ENCODE peak calls at places on chromosomes 1 and 21, in nine cellular contexts. Z is GM19239, J is NCI-H2029, V is fibroblast of the aortic adventitia, Y is immature natural killer cell, B is Caco-2, I is germinal center, U is NCI-H146, F is GOT3. H is an unnamed sample.

GRCh38 chr1:183239220-183239742 is 53.2 kb downstream of the LAMC2 start:
- DNase-seq in B (no peak), Z (no peak), J (no peak), V (no peak), Y (no peak), F (no peak), I (no peak), U (no peak), H (no peak)

GRCh38 chr1:32907435-32907834 is 6.2 kb upstream of the TMEM54 start:
- DNase-seq in U (peak; percentile 9), J (no peak), F (no peak), Y (no peak), B (no peak), Z (no peak), I (no peak), V (peak; percentile 44), H (no peak)

GRCh38 chr1:210214573-210215409 is 17.8 kb upstream of the SERTAD4 start:
- DNase-seq in I (no peak), J (no peak), V (no peak), U (no peak), B (peak; percentile 16), Z (no peak), F (no peak), Y (no peak), H (no peak)

GRCh38 chr1:15117671-15118325 is 35.7 kb upstream of the TMEM51 start:
- DNase-seq in I (no peak), Y (no peak), U (no peak), F (no peak), J (no peak), V (no peak), Z (no peak), B (no peak), H (no peak)

GRCh38 chr1:109474697-109475096 is 8.4 kb downstream of the SYPL2 start:
- DNase-seq in U (no peak), I (no peak), J (no peak), V (no peak), Z (no peak), B (no peak), Y (no peak), F (no peak), H (no peak)

GRCh38 chr21:34817821-34818662 is 149.2 kb downstream of the CLIC6 start:
- DNase-seq in F (no peak), Y (no peak), J (peak; percentile 74), I (no peak), Z (no peak), U (no peak), B (no peak), V (no peak), H (no peak)

GRCh38 chr1:210372491-210372890 is 43.8 kb downstream of the HHAT start:
- DNase-seq in V (no peak), U (no peak), J (no peak), Z (no peak), I (no peak), B (no peak), Y (no peak), F (no peak), H (no peak)

GRCh38 chr1:175197536-175197935 is 5.0 kb upstream of the KIAA0040 start:
- DNase-seq in B (no peak), V (no peak), Z (no peak), Y (no peak), J (no peak), F (no peak), I (no peak), U (no peak), H (peak; percentile 87)

GRCh38 chr21:42379425-42380215 is 13.3 kb upstream of the TFF1 start:
- DNase-seq in Z (no peak), B (no peak), I (peak; percentile 64), J (no peak), Y (no peak), F (no peak), V (no peak), U (no peak), H (no peak)

GRCh38 chr1:43279161-43279560 is 6.2 kb downstream of the C1orf210 start:
- DNase-seq in U (no peak), V (no peak), I (no peak), J (no peak), Y (no peak), Z (no peak), F (no peak), B (no peak), H (no peak)

GRCh38 chr1:206472454-206472853 is 2.2 kb downstream of the IKBKE start:
- DNase-seq in Z (no peak), V (peak; percentile 73), F (no peak), B (no peak), Y (peak; percentile 28), J (no peak), U (no peak), I (no peak), H (no peak)

GRCh38 chr1:109620396-109620817 is 770 bp downstream of the AMPD2 start:
- DNase-seq in B (peak; percentile 46), Y (no peak), J (no peak), V (peak; percentile 64), I (peak; percentile 47), Z (no peak), F (no peak), U (peak; percentile 41), H (no peak)

GRCh38 chr1:66350001-66350547 is 183.9 kb upstream of the SGIP1 start:
- DNase-seq in F (no peak), Y (peak; percentile 62), V (peak; percentile 19), Z (no peak), I (no peak), U (no peak), B (no peak), J (no peak), H (peak; percentile 93)

GRCh38 chr1:234186037-234186688 is 187.1 kb upstream of the COA6 start:
- DNase-seq in J (no peak), Z (no peak), U (no peak), Y (no peak), V (peak; percentile 6), B (no peak), F (no peak), I (no peak), H (no peak)

GRCh38 chr1:186829679-186830587 is 1.2 kb downstream of the PLA2G4A start:
- DNase-seq in U (no peak), I (no peak), Y (no peak), V (peak; percentile 15), Z (no peak), F (no peak), J (no peak), B (no peak), H (no peak)

GRCh38 chr1:3545363-3546047 is 65.8 kb downstream of the MEGF6 start:
- DNase-seq in Y (no peak), F (no peak), I (no peak), B (no peak), U (no peak), V (no peak), J (no peak), Z (no peak), H (no peak)

GRCh38 chr1:32241011-32241763 is 5.8 kb upstream of the FAM167B start:
- DNase-seq in Y (peak; percentile 48), J (peak; percentile 40), F (no peak), Z (peak; percentile 53), V (peak; percentile 68), B (peak; percentile 59), U (peak; percentile 67), I (peak; percentile 56), H (peak; percentile 76)

GRCh38 chr1:22502167-22502566 is 50.5 kb downstream of the ZBTB40 start:
- DNase-seq in F (no peak), V (no peak), J (no peak), I (no peak), B (no peak), Y (no peak), Z (no peak), U (no peak), H (no peak)

GRCh38 chr1:26171084-26172072 is at the start of gene ZNF593OS:
- DNase-seq in Y (no peak), I (no peak), B (no peak), Z (no peak), F (no peak), V (no peak), U (no peak), J (no peak), H (no peak)

GRCh38 chr1:182783068-182783467 is 6.5 kb upstream of the NPL start:
- DNase-seq in B (no peak), Y (no peak), U (no peak), F (no peak), J (no peak), Z (no peak), V (no peak), I (no peak), H (no peak)

GRCh38 chr1:171716620-171717019 is 25.2 kb downstream of the VAMP4 start:
- DNase-seq in U (no peak), B (no peak), I (no peak), J (no peak), V (peak; percentile 22), Z (no peak), F (no peak), Y (no peak), H (peak; percentile 28)

GRCh38 chr1:63914706-63915105 is 140.9 kb downstream of the ROR1 start:
- DNase-seq in J (no peak), I (no peak), B (no peak), U (no peak), Z (no peak), V (no peak), Y (no peak), F (no peak), H (no peak)

GRCh38 chr1:154778280-154778679 is 91.8 kb downstream of the KCNN3 start:
- DNase-seq in Z (no peak), V (no peak), B (no peak), U (no peak), F (no peak), I (no peak), J (no peak), Y (no peak), H (no peak)

GRCh38 chr1:153958961-153959260 is 499 bp upstream of the CRTC2 start:
- DNase-seq in F (no peak), I (no peak), V (no peak), B (no peak), Z (no peak), U (no peak), Y (no peak), J (no peak), H (no peak)

GRCh38 chr1:46043491-46044017 is 88.9 kb downstream of the PIK3R3 start:
- DNase-seq in F (no peak), U (no peak), V (no peak), J (no peak), B (no peak), Z (peak; percentile 52), Y (no peak), I (peak; percentile 83), H (no peak)

GRCh38 chr21:36141513-36141925 is 6.6 kb downstream of the CBR3 start:
- DNase-seq in Y (peak; percentile 83), V (peak; percentile 85), I (peak; percentile 64), U (peak; percentile 96), J (peak; percentile 100), F (no peak), B (peak; percentile 95), Z (no peak), H (peak; percentile 80)

GRCh38 chr1:98849969-98850636 is 154.6 kb downstream of the PLPPR5 start:
- DNase-seq in F (no peak), V (no peak), U (no peak), I (no peak), Y (peak; percentile 6), J (no peak), Z (no peak), B (no peak), H (no peak)

GRCh38 chr1:198007687-198008627 is 90.8 kb downstream of the LHX9 start:
- DNase-seq in I (no peak), Y (no peak), V (no peak), J (no peak), Z (no peak), B (no peak), U (no peak), F (no peak), H (no peak)

GRCh38 chr1:205237526-205238484 is 10.1 kb downstream of the TMCC2 start:
- DNase-seq in Y (no peak), B (no peak), V (no peak), F (no peak), I (no peak), J (no peak), U (no peak), Z (no peak), H (no peak)

GRCh38 chr1:67347688-67348472 is 40.2 kb downstream of the IL12RB2 start:
- DNase-seq in U (peak; percentile 47), B (peak; percentile 38), I (peak; percentile 30), V (peak; percentile 68), Z (no peak), Y (no peak), F (no peak), J (no peak), H (peak; percentile 57)

GRCh38 chr1:27332536-27333281 is 9.1 kb upstream of the SYTL1 start:
- DNase-seq in I (peak; percentile 77), F (no peak), J (no peak), V (peak; percentile 39), B (peak; percentile 49), U (no peak), Y (peak; percentile 69), Z (peak; percentile 63), H (peak; percentile 12)